ENCODE peak calls at places on chromosomes 1 and 21, in eight cellular contexts. M, Q, I, J, B, X, V and W are unnamed samples.

GRCh38 chr1:233327938-233328660 is 575 bp downstream of the MAP3K21 start:
- DNase-seq in M (peak; percentile 11), Q (no peak), I (peak; percentile 19), J (peak; percentile 32), B (no peak), X (peak; percentile 91), V (peak; percentile 32), W (no peak)

GRCh38 chr1:166479052-166479631 is 312.3 kb upstream of the FAM78B start:
- DNase-seq in M (peak; percentile 35), Q (no peak), I (peak; percentile 21), J (peak; percentile 69), B (peak; percentile 32), X (no peak), V (peak; percentile 37), W (no peak)

GRCh38 chr1:161838362-161838761 is 72.2 kb downstream of the ATF6 start:
- DNase-seq in M (no peak), Q (peak; percentile 70), I (no peak), J (no peak), B (peak; percentile 72), X (no peak), V (no peak), W (no peak)

GRCh38 chr1:71047635-71048607 is at the start of gene PTGER3:
- DNase-seq in M (peak; percentile 16), Q (peak; percentile 91), I (peak; percentile 75), J (peak; percentile 72), B (no peak), X (peak; percentile 81), V (no peak), W (peak; percentile 68)

GRCh38 chr1:206705187-206705586 is 20.5 kb downstream of the MAPKAPK2 start:
- DNase-seq in M (no peak), Q (peak; percentile 76), I (no peak), J (peak; percentile 62), B (peak; percentile 79), X (no peak), V (no peak), W (no peak)

GRCh38 chr1:2854611-2855010 is 53.1 kb upstream of the TTC34 start:
- DNase-seq in M (no peak), Q (no peak), I (no peak), J (no peak), B (no peak), X (peak; percentile 53), V (no peak), W (no peak)

GRCh38 chr1:53274541-53275185 is 36.3 kb upstream of the MAGOH start:
- DNase-seq in M (no peak), Q (peak; percentile 48), I (no peak), J (no peak), B (no peak), X (peak; percentile 62), V (no peak), W (no peak)

GRCh38 chr1:24562625-24563024 is 6.7 kb downstream of the NCMAP start:
- DNase-seq in M (no peak), Q (no peak), I (no peak), J (no peak), B (no peak), X (peak; percentile 9), V (no peak), W (no peak)

GRCh38 chr1:47763456-47764171 is 233.6 kb downstream of the TRABD2B start:
- DNase-seq in M (no peak), Q (peak; percentile 58), I (no peak), J (no peak), B (no peak), X (peak; percentile 47), V (no peak), W (peak; percentile 40)

GRCh38 chr1:47434051-47434842 is 3.6 kb upstream of the FOXD2 start:
- DNase-seq in M (no peak), Q (peak; percentile 85), I (peak; percentile 65), J (peak; percentile 63), B (peak; percentile 66), X (no peak), V (no peak), W (no peak)

GRCh38 chr1:21268281-21269239 is 21.7 kb downstream of the ECE1 start:
- DNase-seq in M (no peak), Q (no peak), I (peak; percentile 46), J (peak; percentile 78), B (no peak), X (peak; percentile 76), V (no peak), W (no peak)

GRCh38 chr21:21163904-21164303 is 165.7 kb downstream of the NCAM2 start:
- DNase-seq in M (no peak), Q (peak; percentile 70), I (no peak), J (peak; percentile 80), B (peak; percentile 82), X (no peak), V (peak; percentile 11), W (peak; percentile 33)

GRCh38 chr1:183582021-183582746 is 8.1 kb downstream of the NCF2 start:
- DNase-seq in M (no peak), Q (no peak), I (no peak), J (no peak), B (no peak), X (no peak), V (no peak), W (no peak)

GRCh38 chr1:231866392-231867331 is 240.1 kb downstream of the DISC1 start:
- DNase-seq in M (peak; percentile 39), Q (no peak), I (peak; percentile 39), J (peak; percentile 70), B (peak; percentile 66), X (peak; percentile 79), V (peak; percentile 52), W (peak; percentile 69)

GRCh38 chr1:243343970-243344749 is 88.3 kb downstream of the SDCCAG8 start:
- DNase-seq in M (no peak), Q (no peak), I (no peak), J (no peak), B (peak; percentile 62), X (no peak), V (peak; percentile 53), W (peak; percentile 49)

GRCh38 chr1:11701551-11701961 is 10.0 kb downstream of the DRAXIN start:
- DNase-seq in M (no peak), Q (no peak), I (no peak), J (peak; percentile 71), B (no peak), X (no peak), V (no peak), W (no peak)

GRCh38 chr1:19010995-19011696 is 54.7 kb upstream of the IFFO2 start:
- DNase-seq in M (peak; percentile 41), Q (peak; percentile 91), I (peak; percentile 35), J (peak; percentile 91), B (peak; percentile 99), X (no peak), V (peak; percentile 56), W (peak; percentile 96)

GRCh38 chr1:173112129-173112528 is 61.4 kb upstream of the TNFSF18 start:
- DNase-seq in M (no peak), Q (no peak), I (no peak), J (no peak), B (peak; percentile 33), X (no peak), V (no peak), W (no peak)

GRCh38 chr1:222004034-222004433 is 262.1 kb upstream of the DUSP10 start:
- DNase-seq in M (no peak), Q (no peak), I (no peak), J (no peak), B (no peak), X (no peak), V (no peak), W (no peak)

GRCh38 chr1:210246447-210246846 is 13.9 kb downstream of the SERTAD4 start:
- DNase-seq in M (no peak), Q (no peak), I (no peak), J (no peak), B (no peak), X (no peak), V (no peak), W (peak; percentile 71)

GRCh38 chr1:31822766-31823165 is 6.9 kb upstream of the SPOCD1 start:
- DNase-seq in M (no peak), Q (no peak), I (no peak), J (no peak), B (peak; percentile 51), X (no peak), V (no peak), W (no peak)

GRCh38 chr1:64087768-64088167 is 115.7 kb upstream of the UBE2U start:
- DNase-seq in M (no peak), Q (no peak), I (no peak), J (no peak), B (peak; percentile 92), X (no peak), V (no peak), W (peak; percentile 91)

GRCh38 chr1:3649342-3650247 is at the start of gene WRAP73:
- DNase-seq in M (peak; percentile 78), Q (peak; percentile 93), I (peak; percentile 89), J (peak; percentile 91), B (peak; percentile 90), X (peak; percentile 95), V (peak; percentile 86), W (peak; percentile 89)

GRCh38 chr21:39660191-39660590 is 47.5 kb downstream of the B3GALT5 start:
- DNase-seq in M (no peak), Q (no peak), I (peak; percentile 23), J (peak; percentile 44), B (peak; percentile 75), X (no peak), V (no peak), W (no peak)
- H3K27ac ChIP-seq in M (no peak overlapping the region), Q (peak overlapping the region; percentile 77), I (peak overlapping the region; percentile 0), J (no peak overlapping the region), B (peak overlapping the region; percentile 31), X (no peak overlapping the region), V (no peak overlapping the region), W (peak overlapping the region; percentile 83)

GRCh38 chr1:27614625-27615344 is 10.8 kb upstream of the AHDC1 start:
- DNase-seq in M (no peak), Q (no peak), I (no peak), J (no peak), B (no peak), X (no peak), V (no peak), W (no peak)
- H3K4me3 ChIP-seq in M (no peak overlapping the region), Q (no peak overlapping the region), I (no peak overlapping the region), J (no peak overlapping the region), B (no peak overlapping the region), X (no peak overlapping the region), V (no peak overlapping the region), W (no peak overlapping the region)

DNA sequence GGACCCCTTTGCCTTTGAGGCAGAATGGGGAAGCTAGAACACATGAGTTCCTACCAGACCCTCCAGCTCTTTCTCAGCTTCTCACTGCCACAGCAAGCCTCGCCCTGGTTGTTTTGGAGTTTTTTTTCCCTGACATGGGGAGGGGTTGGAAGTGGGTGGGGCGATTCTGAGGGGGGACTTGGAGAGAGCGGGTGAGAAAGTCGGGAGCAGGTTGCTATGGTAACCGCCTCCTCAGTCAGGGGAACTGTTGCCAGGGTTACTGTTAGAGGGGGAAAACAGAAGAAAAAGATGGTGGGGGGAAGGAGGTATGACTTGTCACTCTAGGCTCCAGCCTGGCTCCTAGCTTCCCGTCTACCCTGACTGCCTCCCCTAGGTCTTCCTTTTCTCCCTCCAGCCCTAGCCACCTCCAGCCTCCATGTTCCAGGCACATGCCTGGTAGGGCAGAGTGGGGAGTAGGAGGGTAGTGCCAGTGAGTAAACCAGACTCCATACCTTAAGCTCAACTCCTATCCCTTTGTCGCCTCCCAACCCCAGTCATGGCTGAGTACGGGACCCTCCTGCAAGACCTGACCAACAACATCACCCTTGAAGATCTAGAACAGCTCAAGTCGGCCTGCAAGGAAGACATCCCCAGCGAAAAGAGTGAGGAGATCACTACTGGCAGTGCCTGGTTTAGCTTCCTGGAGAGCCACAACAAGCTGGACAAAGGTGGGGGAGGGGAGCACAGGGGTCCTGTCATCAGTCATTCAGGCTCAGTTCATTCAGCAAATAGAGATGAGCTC is 6.0 kb downstream of the PEA15 start:
- DNase-seq in M (no peak), Q (no peak), I (no peak), J (no peak), B (no peak), X (no peak), V (no peak), W (no peak)
- H3K36me3 ChIP-seq in M (peaks cover 29% of the 10 kb centered on the region), Q (peaks cover 34% of the 10 kb centered on the region), I (peaks cover 63% of the 10 kb centered on the region), J (no peaks in the 10 kb centered on the region), B (peaks cover 43% of the 10 kb centered on the region), X (no peaks in the 10 kb centered on the region), V (peaks cover 47% of the 10 kb centered on the region), W (peaks cover 95% of the 10 kb centered on the region)

GRCh38 chr1:177444997-177445746 is 274.4 kb downstream of the BRINP2 start:
- DNase-seq in M (no peak), Q (no peak), I (no peak), J (no peak), B (no peak), X (no peak), V (no peak), W (no peak)
- H3K27ac ChIP-seq in M (no peak overlapping the region), Q (no peak overlapping the region), I (no peak overlapping the region), J (no peak overlapping the region), B (no peak overlapping the region), X (no peak overlapping the region), V (no peak overlapping the region), W (no peak overlapping the region)